ENCODE peak calls at places on chromosomes 4 and X, in seven cellular contexts. C is NCI-H1417, S is Calu3, O is HTR-8/SVneo, K is T-cell, N is SW480, P is T-helper 2 cell. T is an unnamed sample.

GRCh38 chrX:25015486-25016360 is at the start of gene ARX:
- DNase-seq in C (peak), P (no peak), O (no peak), K (no peak), S (no peak), N (no peak), T (peak)

GRCh38 chrX:39854772-39855747 is 242.7 kb downstream of the BCOR start:
- DNase-seq in C (no peak), P (peak), S (no peak), O (no peak), K (peak), N (peak), T (no peak)

GRCh38 chr4:57037982-57038604 is 59.4 kb downstream of the POLR2B start:
- DNase-seq in S (peak), C (peak), N (peak), O (peak), P (no peak), K (no peak), T (peak)

GRCh38 chrX:135009057-135009605 is 13.2 kb downstream of the RTL8B start:
- DNase-seq in C (peak), S (no peak), P (no peak), K (no peak), N (no peak), O (no peak), T (no peak)

GRCh38 chr4:171170671-171171070 is 642.5 kb upstream of the GALNTL6 start:
- DNase-seq in P (no peak), N (no peak), S (no peak), K (no peak), O (no peak), C (no peak), T (no peak)

GRCh38 chr4:54547299-54548097 is 110.3 kb upstream of the KIT start:
- DNase-seq in S (no peak), K (no peak), O (no peak), N (no peak), P (no peak), C (no peak), T (no peak)

GRCh38 chr4:172819353-172819752 is 349.3 kb upstream of the GALNT7 start:
- DNase-seq in O (no peak), N (no peak), P (no peak), K (no peak), S (no peak), C (no peak), T (no peak)

GRCh38 chrX:118116308-118117068 is at the start of gene KLHL13:
- DNase-seq in S (peak), N (peak), O (peak), K (no peak), P (no peak), C (no peak), T (peak)

GRCh38 chrX:35699642-35700041 is 98.5 kb upstream of the MAGEB16 start:
- DNase-seq in P (no peak), K (no peak), O (no peak), C (no peak), S (no peak), N (no peak), T (no peak)

GRCh38 chr4:182447938-182448280 is 204.7 kb downstream of the TENM3 start:
- DNase-seq in S (no peak), K (no peak), N (no peak), P (no peak), O (peak), C (no peak), T (peak)